ENCODE peak calls at places on chromosomes 5 and 9, in five cellular contexts. One of them, this sample, is unnamed.

GRCh38 chr5:127876384-127876783 is 173.2 kb downstream of the CCDC192 start:
- DNase-seq in heart left ventricle: no peak
- DNase-seq in GM12891: no peak
- DNase-seq in breast epithelium: no peak
- DNase-seq in ovary: no peak
- DNase-seq in this sample: no peak

GRCh38 chr9:131739988-131740648 is at the start of gene RAPGEF1:
- DNase-seq in GM12891: peak
- DNase-seq in breast epithelium: peak
- DNase-seq in heart left ventricle: peak
- DNase-seq in ovary: peak
- DNase-seq in this sample: peak

GRCh38 chr9:81585191-81585763 is 104.1 kb downstream of the TLE1 start:
- DNase-seq in heart left ventricle: no peak
- DNase-seq in ovary: no peak
- DNase-seq in breast epithelium: no peak
- DNase-seq in GM12891: no peak
- DNase-seq in this sample: no peak

GRCh38 chr5:124036786-124037185 is 524.8 kb downstream of the CSNK1G3 start:
- DNase-seq in ovary: no peak
- DNase-seq in breast epithelium: no peak
- DNase-seq in GM12891: no peak
- DNase-seq in heart left ventricle: no peak
- DNase-seq in this sample: no peak

GRCh38 chr9:137611623-137612609 is 6.4 kb downstream of the ARRDC1 start:
- DNase-seq in heart left ventricle: no peak
- DNase-seq in GM12891: no peak
- DNase-seq in ovary: no peak
- DNase-seq in breast epithelium: peak
- DNase-seq in this sample: peak

GRCh38 chr5:107815109-107815508 is 144.4 kb upstream of the EFNA5 start:
- DNase-seq in GM12891: no peak
- DNase-seq in heart left ventricle: peak
- DNase-seq in ovary: no peak
- DNase-seq in breast epithelium: no peak
- DNase-seq in this sample: no peak

GRCh38 chr5:31743678-31744077 is 104.7 kb downstream of the PDZD2 start:
- DNase-seq in heart left ventricle: no peak
- DNase-seq in GM12891: no peak
- DNase-seq in breast epithelium: no peak
- DNase-seq in ovary: no peak
- DNase-seq in this sample: no peak

GRCh38 chr9:111036068-111036789 is 2.0 kb downstream of the LPAR1 start:
- DNase-seq in GM12891: no peak
- DNase-seq in ovary: peak
- DNase-seq in breast epithelium: peak
- DNase-seq in heart left ventricle: peak
- DNase-seq in this sample: no peak

GRCh38 chr5:52800394-52801213 is 12.9 kb downstream of the ITGA1 start:
- DNase-seq in ovary: peak
- DNase-seq in GM12891: no peak
- DNase-seq in heart left ventricle: peak
- DNase-seq in breast epithelium: peak
- DNase-seq in this sample: peak

GRCh38 chr5:132491368-132492364 is 1.1 kb upstream of the IRF1 start:
- DNase-seq in GM12891: no peak
- DNase-seq in ovary: no peak
- DNase-seq in heart left ventricle: peak
- DNase-seq in breast epithelium: peak
- DNase-seq in this sample: no peak

GRCh38 chr9:12538842-12539584 is 154.2 kb upstream of the TYRP1 start:
- DNase-seq in heart left ventricle: no peak
- DNase-seq in breast epithelium: no peak
- DNase-seq in GM12891: no peak
- DNase-seq in ovary: no peak
- DNase-seq in this sample: no peak

GRCh38 chr5:111486055-111486454 is 26.3 kb downstream of the STARD4 start:
- DNase-seq in ovary: no peak
- DNase-seq in GM12891: no peak
- DNase-seq in heart left ventricle: no peak
- DNase-seq in breast epithelium: no peak
- DNase-seq in this sample: no peak

GRCh38 chr9:79667716-79668458 is 96.1 kb downstream of the TLE4 start:
- DNase-seq in ovary: no peak
- DNase-seq in breast epithelium: no peak
- DNase-seq in heart left ventricle: no peak
- DNase-seq in GM12891: no peak
- DNase-seq in this sample: no peak

GRCh38 chr9:78272307-78272706 is 24.6 kb upstream of the PSAT1 start:
- DNase-seq in ovary: no peak
- DNase-seq in GM12891: no peak
- DNase-seq in breast epithelium: no peak
- DNase-seq in heart left ventricle: no peak
- DNase-seq in this sample: no peak

GRCh38 chr9:4344946-4345345 is 45.1 kb upstream of the GLIS3 start:
- DNase-seq in ovary: no peak
- DNase-seq in GM12891: no peak
- DNase-seq in heart left ventricle: no peak
- DNase-seq in breast epithelium: no peak
- DNase-seq in this sample: no peak

DNA sequence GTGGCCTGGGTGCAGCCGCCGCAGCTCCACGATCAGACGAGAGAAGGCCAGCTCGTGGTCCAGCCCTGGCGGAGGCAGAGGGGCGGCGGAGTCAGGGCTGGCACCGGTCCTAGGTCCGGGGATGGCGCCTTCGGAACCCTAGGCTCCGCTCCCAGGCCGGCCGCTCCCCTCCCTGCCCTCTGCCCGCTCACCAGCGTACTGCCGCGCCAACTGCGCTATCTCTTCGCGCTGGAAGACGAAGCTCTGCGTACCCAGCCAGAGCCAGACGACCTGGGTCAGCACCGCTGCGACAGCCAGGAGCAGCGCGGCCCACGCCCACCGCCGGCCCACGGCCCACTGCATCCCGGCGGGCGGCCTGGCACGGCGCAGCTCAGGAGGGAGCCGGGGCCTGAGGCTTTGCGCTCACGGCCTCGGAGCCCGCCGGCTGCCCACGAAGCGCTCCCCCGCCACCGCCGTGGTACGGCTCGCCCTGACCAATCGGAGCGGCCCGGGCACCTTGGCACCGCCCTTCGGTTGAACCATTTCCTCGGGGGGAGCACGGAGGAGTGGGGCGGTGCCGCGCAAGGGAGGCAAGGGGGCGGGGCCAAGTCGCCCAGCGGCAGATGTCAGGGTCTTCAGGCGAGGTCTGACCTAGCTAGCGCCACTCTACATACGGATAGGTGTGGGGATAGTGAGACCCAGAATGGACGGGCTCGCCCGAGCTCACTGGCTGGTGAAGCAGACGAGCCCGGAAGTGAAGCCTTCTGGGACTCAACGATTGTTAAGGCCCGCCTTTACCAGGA is at the start of gene SIGMAR1:
- DNase-seq in heart left ventricle: peak
- DNase-seq in breast epithelium: peak
- DNase-seq in GM12891: peak
- DNase-seq in ovary: peak
- DNase-seq in this sample: peak
- TF ChIP-seq POLR2A in heart left ventricle: peak
- TF ChIP-seq POLR2A in breast epithelium: peak
- TF ChIP-seq POLR2A in GM12891: peak
- TF ChIP-seq POLR2A in ovary: peak
- TF ChIP-seq POLR2A in this sample: peak

GRCh38 chr9:94780516-94780950 is 54.0 kb downstream of the AOPEP start:
- DNase-seq in GM12891: no peak
- DNase-seq in breast epithelium: no peak
- DNase-seq in heart left ventricle: peak
- DNase-seq in ovary: no peak
- DNase-seq in this sample: no peak
- TF ChIP-seq POLR2A in GM12891: no peak
- TF ChIP-seq POLR2A in breast epithelium: no peak
- TF ChIP-seq POLR2A in heart left ventricle: peak
- TF ChIP-seq POLR2A in ovary: no peak
- TF ChIP-seq POLR2A in this sample: no peak

DNA sequence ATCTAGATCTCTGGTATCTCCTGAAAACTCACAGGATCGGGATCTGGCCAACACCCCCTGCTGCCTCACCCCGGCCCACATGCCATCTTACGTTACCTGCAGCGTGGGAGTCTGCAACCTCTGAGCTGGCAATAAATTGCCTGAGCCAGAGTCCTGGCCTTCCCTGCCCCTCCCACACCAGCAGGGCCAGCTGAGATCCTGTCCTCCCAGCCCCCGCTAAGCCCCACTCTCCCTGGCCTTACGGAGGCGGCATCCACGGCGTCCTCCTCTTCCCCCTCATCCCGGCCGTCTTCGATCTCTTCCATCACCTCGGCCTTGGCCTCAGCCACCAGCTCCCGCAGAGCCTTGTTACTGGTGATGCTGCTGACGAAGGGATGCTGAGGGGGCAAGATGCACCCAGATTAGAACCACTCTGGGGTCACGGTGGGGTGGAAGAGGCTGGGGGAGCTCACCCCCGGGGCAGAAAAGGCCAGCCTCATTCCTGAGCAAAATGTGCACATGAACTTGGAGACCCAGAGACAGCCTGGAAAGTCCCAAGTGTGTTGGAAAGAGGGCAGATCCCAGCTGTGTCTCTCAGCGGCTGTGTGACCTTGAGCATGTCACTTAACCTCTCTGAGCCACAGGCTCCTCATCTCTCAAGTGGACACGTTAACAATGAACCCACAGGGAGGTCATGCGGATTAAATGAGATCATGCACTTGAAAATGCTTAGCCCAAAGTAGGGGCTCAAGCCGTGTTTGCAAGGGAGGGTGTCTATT is 89.9 kb upstream of the FBXW11 start:
- DNase-seq in GM12891: no peak
- DNase-seq in heart left ventricle: peak
- DNase-seq in breast epithelium: no peak
- DNase-seq in ovary: no peak
- DNase-seq in this sample: no peak
- TF ChIP-seq POLR2A in GM12891: no peak
- TF ChIP-seq POLR2A in heart left ventricle: no peak
- TF ChIP-seq POLR2A in breast epithelium: no peak
- TF ChIP-seq POLR2A in ovary: no peak
- TF ChIP-seq POLR2A in this sample: no peak

GRCh38 chr5:151157426-151158286 is at the start of gene ANXA6:
- DNase-seq in breast epithelium: peak
- DNase-seq in ovary: peak
- DNase-seq in heart left ventricle: peak
- DNase-seq in GM12891: peak
- DNase-seq in this sample: peak
- TF ChIP-seq POLR2A in breast epithelium: peak
- TF ChIP-seq POLR2A in ovary: peak
- TF ChIP-seq POLR2A in heart left ventricle: peak
- TF ChIP-seq POLR2A in GM12891: peak
- TF ChIP-seq POLR2A in this sample: peak

GRCh38 chr5:57173318-57174127 is at the start of gene GPBP1:
- DNase-seq in ovary: peak
- DNase-seq in heart left ventricle: peak
- DNase-seq in breast epithelium: peak
- DNase-seq in GM12891: peak
- DNase-seq in this sample: peak
- TF ChIP-seq POLR2A in ovary: peak
- TF ChIP-seq POLR2A in heart left ventricle: peak
- TF ChIP-seq POLR2A in breast epithelium: no peak
- TF ChIP-seq POLR2A in GM12891: peak
- TF ChIP-seq POLR2A in this sample: peak

This sample was measured in H54.